ENCODE peak calls at places on chromosomes 13 and 19, in six cellular contexts. D, L, S, N, Y and A are unnamed samples.

GRCh38 chr13:59094149-59094548 is 1069.6 kb downstream of the DIAPH3 start:
- DNase-seq in S (no peak), D (no peak), Y (no peak), L (peak; percentile 34), N (no peak), A (no peak)

GRCh38 chr19:31352296-31352781 is 3.1 kb upstream of the TSHZ3 start:
- DNase-seq in S (no peak), D (peak; percentile 37), L (no peak), Y (no peak), N (no peak), A (no peak)

GRCh38 chr19:21046489-21046888 is 26.0 kb downstream of the ZNF430 start:
- DNase-seq in D (no peak), N (no peak), S (no peak), Y (no peak), L (no peak), A (no peak)

GRCh38 chr13:65605386-65605785 is 1624.8 kb downstream of the PCDH9 start:
- DNase-seq in D (no peak), N (no peak), S (no peak), Y (no peak), L (no peak), A (no peak)

GRCh38 chr13:27194895-27195764 is 23.5 kb upstream of the USP12 start:
- DNase-seq in S (no peak), D (no peak), N (no peak), L (peak; percentile 96), Y (peak; percentile 92), A (no peak)

GRCh38 chr13:69912576-69913074 is 195.0 kb upstream of the ATXN8OS start:
- DNase-seq in N (no peak), D (no peak), Y (no peak), S (no peak), L (no peak), A (no peak)

GRCh38 chr13:36428083-36428482 is 4.2 kb upstream of the CCNA1 start:
- DNase-seq in L (peak; percentile 34), Y (no peak), N (no peak), S (no peak), D (no peak), A (no peak)

GRCh38 chr13:106153876-106154275 is 381.6 kb downstream of the EFNB2 start:
- DNase-seq in D (no peak), S (no peak), N (no peak), L (no peak), Y (no peak), A (no peak)

GRCh38 chr19:50046649-50047503 is 21.1 kb downstream of the ZNF473 start:
- DNase-seq in L (no peak), N (peak; percentile 72), S (no peak), D (no peak), Y (peak; percentile 7), A (no peak)

GRCh38 chr13:26985285-26985878 is 186.2 kb downstream of the USP12 start:
- DNase-seq in D (peak; percentile 70), L (peak; percentile 64), Y (peak; percentile 79), S (no peak), N (peak; percentile 84), A (peak; percentile 60)

GRCh38 chr19:28318469-28319179 is 894.3 kb downstream of the UQCRFS1 start:
- DNase-seq in N (no peak), S (no peak), Y (no peak), L (no peak), D (no peak), A (no peak)

GRCh38 chr13:47588676-47589075 is 412.4 kb downstream of the SUCLA2 start:
- DNase-seq in N (no peak), D (no peak), Y (no peak), S (no peak), L (no peak), A (no peak)

GRCh38 chr19:6740589-6741348 is 1.3 kb downstream of the TRIP10 start:
- DNase-seq in D (peak; percentile 61), N (peak; percentile 50), Y (no peak), L (peak; percentile 35), S (peak; percentile 88), A (peak; percentile 44)

DNA sequence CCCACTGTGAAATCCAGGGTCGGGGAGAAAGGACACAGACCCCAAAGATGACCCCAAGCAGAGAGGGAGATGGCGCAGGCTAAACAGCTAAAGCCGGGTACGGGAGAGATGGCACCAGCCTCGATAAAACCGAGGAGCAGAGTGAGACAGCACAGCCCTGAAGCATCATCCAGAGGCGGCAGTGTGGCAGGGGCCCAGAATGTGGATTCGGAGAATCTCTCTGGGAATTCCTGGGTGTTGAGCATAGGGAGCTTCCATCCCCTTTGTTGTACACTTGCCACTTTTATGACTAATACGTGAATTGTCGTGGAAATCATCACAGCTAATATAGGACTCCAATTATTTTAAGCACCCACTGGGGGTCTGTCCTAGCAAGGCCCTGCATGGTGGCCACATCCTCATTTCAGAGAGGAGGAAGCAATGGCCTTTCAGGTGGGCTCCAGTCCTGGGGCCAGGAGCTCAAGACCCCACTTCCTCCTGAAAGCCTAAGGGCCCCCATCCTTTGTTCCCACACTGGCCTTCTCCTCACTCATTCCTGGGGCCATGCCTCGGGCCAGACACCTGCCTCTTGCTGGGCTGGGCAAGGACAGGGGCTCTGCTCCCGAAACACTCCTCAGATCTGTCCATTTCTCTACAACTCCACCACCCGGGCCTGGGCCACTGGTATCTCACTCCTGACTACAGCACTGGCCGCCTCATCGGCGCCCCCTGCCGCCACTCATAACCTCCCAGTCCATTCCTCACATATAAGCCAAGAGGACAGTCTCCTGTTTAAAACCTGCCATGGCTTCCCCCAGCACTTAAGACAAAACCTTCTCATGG is 29.3 kb upstream of the ATP1A3 start:
- DNase-seq in D (no peak), N (no peak), L (peak; percentile 11), Y (peak; percentile 15), S (no peak), A (no peak)
- TF ChIP-seq CTCF in D (no peak), N (no peak), L (peak; percentile 51), Y (peak; percentile 65), S (no peak), A (peak; percentile 43)

GRCh38 chr19:17511724-17512573 is 500 bp downstream of the PGLS start:
- DNase-seq in Y (peak; percentile 59), S (peak; percentile 98), D (no peak), L (peak; percentile 84), N (peak; percentile 87), A (peak; percentile 59)
- TF ChIP-seq CTCF in Y (peak; percentile 36), S (peak; percentile 48), D (no peak), L (peak; percentile 17), N (peak; percentile 26), A (no peak)

DNA sequence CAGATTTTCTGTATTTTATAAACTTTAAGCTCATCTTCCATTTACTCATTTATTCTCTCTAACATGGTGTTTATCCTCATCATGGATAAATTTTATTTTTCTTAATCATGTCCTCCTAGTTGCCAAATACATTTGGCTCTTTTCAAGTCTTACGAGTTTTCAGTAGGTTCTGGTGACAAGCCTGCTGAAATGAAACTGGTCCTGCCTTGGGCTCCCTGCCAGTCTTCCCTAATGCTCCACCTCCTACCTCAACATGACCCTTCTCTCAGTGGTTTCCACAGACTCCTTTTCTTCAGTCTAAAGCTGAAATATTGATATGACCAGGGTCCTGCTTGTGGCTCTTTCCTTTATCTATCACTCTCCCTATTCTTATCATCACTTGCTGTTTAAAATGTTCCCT is 81.2 kb downstream of the TRPC4 start:
- DNase-seq in D (no peak), Y (no peak), S (no peak), L (no peak), N (no peak), A (no peak)
- TF ChIP-seq CTCF in D (no peak), Y (no peak), S (no peak), L (no peak), N (no peak), A (no peak)

GRCh38 chr13:29733069-29733700 is 117.2 kb downstream of the UBL3 start:
- DNase-seq in D (no peak), N (no peak), S (no peak), L (no peak), Y (no peak), A (no peak)

DNA sequence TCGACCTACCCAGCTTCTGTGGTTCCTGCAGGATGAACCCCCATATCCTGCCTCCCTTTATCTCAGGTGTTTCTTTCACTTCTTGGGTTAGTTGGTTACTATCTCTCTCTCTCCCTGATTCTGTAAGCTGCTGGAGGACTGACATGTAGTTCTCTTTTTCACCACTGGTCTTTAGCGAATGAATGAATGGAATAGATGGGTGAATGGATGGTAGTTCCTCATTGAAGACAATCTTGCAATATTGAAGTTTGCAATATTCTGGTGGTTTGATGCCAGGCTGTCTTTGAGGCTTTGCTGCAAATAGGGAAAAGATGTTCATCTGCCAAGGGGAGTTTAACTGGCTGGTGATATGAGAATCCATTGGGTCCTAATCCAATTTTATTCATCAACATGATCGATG is 120.2 kb downstream of the UBL3 start:
- DNase-seq in N (no peak), D (no peak), Y (no peak), L (no peak), S (no peak), A (no peak)
- TF ChIP-seq CTCF in N (no peak), D (peak; percentile 38), Y (no peak), L (peak; percentile 13), S (no peak), A (peak; percentile 15)

DNA sequence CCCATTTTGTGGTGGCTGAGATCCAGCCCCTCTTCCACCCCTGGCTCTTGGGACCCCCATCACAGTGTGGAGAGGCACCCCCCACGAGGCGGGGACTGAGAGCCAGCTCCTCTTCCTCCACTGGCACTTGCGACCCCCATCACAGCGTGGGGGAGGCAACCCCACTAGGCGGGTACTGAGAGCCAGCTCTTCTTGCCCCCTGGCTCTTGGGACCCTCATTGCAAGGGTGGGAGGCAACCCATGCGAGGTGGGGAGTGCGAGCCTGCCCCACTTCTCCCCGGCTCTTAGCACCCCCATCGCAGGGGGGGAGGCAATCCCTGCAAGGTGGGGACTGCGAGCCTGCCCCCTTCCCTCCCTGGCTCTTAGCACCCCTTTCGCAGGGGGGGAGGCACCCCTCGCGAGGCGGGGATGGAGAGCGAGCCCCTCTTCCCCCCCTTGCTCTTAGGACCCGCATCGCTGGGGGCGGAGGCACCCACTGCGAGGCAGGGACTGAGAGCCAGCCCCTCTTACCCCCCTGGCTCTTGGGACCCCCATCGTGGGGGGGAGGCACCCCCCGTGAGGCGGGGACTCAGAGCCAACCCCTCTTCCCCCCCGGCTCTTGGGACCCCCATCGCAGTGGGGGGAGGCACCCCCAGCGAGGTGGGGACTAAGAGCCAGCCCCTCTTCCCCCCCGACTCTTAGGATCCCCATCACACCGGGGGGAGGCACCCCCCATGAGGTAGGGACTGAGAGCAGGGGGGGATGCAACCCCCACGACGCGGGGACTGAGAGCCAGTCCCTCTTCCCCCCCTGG is 364.6 kb upstream of the SPRY2 start:
- DNase-seq in S (peak; percentile 43), N (no peak), L (no peak), D (no peak), Y (no peak), A (no peak)
- TF ChIP-seq CTCF in S (no peak), N (no peak), L (no peak), D (no peak), Y (no peak), A (no peak)

DNA sequence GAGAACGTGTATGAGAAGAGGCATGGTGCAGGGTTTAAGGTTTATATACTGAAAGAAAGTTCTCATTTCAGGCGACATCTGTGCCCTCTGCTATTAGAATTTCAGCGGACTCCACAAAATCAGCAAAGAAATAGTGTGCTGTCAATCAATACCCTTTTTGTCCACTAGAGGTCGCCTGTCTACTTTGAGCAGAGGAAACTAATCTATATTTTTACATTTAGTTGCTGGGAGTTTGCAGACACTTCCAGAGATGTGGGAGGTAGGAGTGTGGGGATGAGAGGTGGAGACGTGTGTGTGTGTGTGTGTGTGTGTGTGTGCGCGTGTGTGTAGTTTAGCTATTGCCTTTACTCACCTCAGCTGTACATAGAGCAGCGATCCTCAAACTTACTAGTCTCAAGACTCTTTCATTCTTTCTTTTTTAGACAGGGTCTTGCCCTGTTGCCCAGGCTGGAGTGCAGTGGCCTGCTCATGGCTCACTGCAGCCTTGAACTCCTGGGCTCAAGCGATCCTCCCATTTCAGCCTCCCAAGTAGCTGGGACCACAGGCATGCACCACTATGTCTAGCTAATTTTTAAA is 9.7 kb downstream of the INAFM1 start:
- DNase-seq in Y (peak; percentile 61), N (peak; percentile 25), S (no peak), L (peak; percentile 41), D (no peak), A (peak; percentile 31)
- TF ChIP-seq CTCF in Y (peak; percentile 81), N (peak; percentile 91), S (peak; percentile 85), L (peak; percentile 91), D (peak; percentile 90), A (peak; percentile 84)